ENCODE peak calls at places on chromosomes 2 and 18, in four cellular contexts. S is upper lobe of right lung, K is hepatocyte, N is GM23338. V is an unnamed sample. For H3K36me3, the result is how much of the 10 kb centered on the place peaks cover.

GRCh38 chr2:207162319-207162718 is 3.4 kb downstream of the KLF7 start:
- DNase-seq in K (no peak), N (no peak), S (no peak), V (peak)

GRCh38 chr2:20291106-20291564 is 59.5 kb downstream of the PUM2 start:
- DNase-seq in N (peak), S (no peak), K (peak), V (peak)

GRCh38 chr18:80010551-80010906 is 22.2 kb upstream of the TXNL4A start:
- DNase-seq in K (no peak), N (no peak), S (no peak), V (no peak)

GRCh38 chr18:55120896-55121295 is 161.6 kb upstream of the CCDC68 start:
- DNase-seq in N (no peak), S (no peak), K (no peak), V (no peak)

GRCh38 chr2:215619022-215619958 is 183.4 kb upstream of the FN1 start:
- DNase-seq in S (no peak), N (peak), K (peak), V (no peak)

GRCh38 chr2:140643761-140644187 is 1487.0 kb downstream of the LRP1B start:
- DNase-seq in S (no peak), K (peak), N (no peak), V (peak)

GRCh38 chr2:68274022-68274421 is 21.7 kb upstream of the PPP3R1 start:
- DNase-seq in S (no peak), K (no peak), N (peak), V (no peak)

GRCh38 chr2:232365621-232366321 is 12.8 kb upstream of the ALPP start:
- DNase-seq in K (peak), N (peak), S (no peak), V (no peak)

GRCh38 chr2:112147382-112147781 is 9.2 kb downstream of the FBLN7 start:
- DNase-seq in N (no peak), K (no peak), S (peak), V (no peak)

GRCh38 chr2:66926594-66927112 is 470.5 kb upstream of the ETAA1 start:
- DNase-seq in N (no peak), K (no peak), S (no peak), V (no peak)

GRCh38 chr2:240581811-240582210 is 4.7 kb upstream of the CAPN10 start:
- DNase-seq in K (no peak), N (no peak), S (no peak), V (no peak)

GRCh38 chr2:200466703-200467418 is 43.0 kb downstream of the KCTD18 start:
- DNase-seq in K (no peak), S (no peak), N (no peak), V (peak)

GRCh38 chr18:22700920-22701319 is 232.2 kb upstream of the RBBP8 start:
- DNase-seq in N (no peak), S (no peak), K (no peak), V (no peak)

GRCh38 chr2:88709117-88709739 is 17.8 kb downstream of the RPIA start:
- DNase-seq in K (no peak), N (no peak), S (no peak), V (no peak)

GRCh38 chr2:169815849-169816248 is 8.9 kb downstream of the METTL5 start:
- DNase-seq in K (no peak), N (no peak), S (no peak), V (peak)

GRCh38 chr2:236250909-236251579 is 13.2 kb downstream of the ASB18 start:
- DNase-seq in N (no peak), S (no peak), K (no peak), V (no peak)

GRCh38 chr2:217946071-217946470 is 56.7 kb downstream of the TNS1 start:
- DNase-seq in N (no peak), S (peak), K (no peak), V (no peak)

GRCh38 chr2:55985406-55985805 is 61.8 kb upstream of the EFEMP1 start:
- DNase-seq in S (no peak), K (no peak), N (no peak), V (no peak)

GRCh38 chr18:63518178-63519012 is 23.8 kb upstream of the SERPINB12 start:
- DNase-seq in N (peak), K (peak), S (no peak), V (peak)

GRCh38 chr2:173254659-173255058 is 100.0 kb upstream of the CDCA7 start:
- DNase-seq in K (no peak), N (no peak), S (no peak), V (no peak)

GRCh38 chr2:206733341-206733740 is 15.1 kb upstream of the DYTN start:
- DNase-seq in S (no peak), K (no peak), N (no peak), V (no peak)

GRCh38 chr18:67386028-67386427 is 130.5 kb downstream of the DSEL start:
- DNase-seq in S (no peak), N (no peak), K (peak), V (no peak)

GRCh38 chr18:77374106-77374505 is 124.5 kb downstream of the GALR1 start:
- DNase-seq in N (no peak), S (no peak), K (no peak), V (no peak)

GRCh38 chr18:72726201-72726600 is 141.6 kb downstream of the NETO1 start:
- DNase-seq in K (no peak), S (no peak), N (no peak), V (no peak)

GRCh38 chr2:158624071-158624470 is 167.3 kb downstream of the PKP4 start:
- DNase-seq in K (no peak), S (no peak), N (no peak), V (no peak)

GRCh38 chr2:102520009-102520408 is 47.0 kb downstream of the SLC9A4 start:
- DNase-seq in N (peak), K (peak), S (no peak), V (no peak)

GRCh38 chr2:160039166-160039903 is 23.1 kb downstream of the PLA2R1 start:
- DNase-seq in K (no peak), N (no peak), S (no peak), V (peak)

GRCh38 chr18:24459772-24460171 is 665 bp upstream of the HRH4 start:
- DNase-seq in K (no peak), N (no peak), S (no peak), V (no peak)

GRCh38 chr2:221897718-221898117 is 325.6 kb upstream of the EPHA4 start:
- DNase-seq in S (no peak), K (no peak), N (no peak), V (no peak)

GRCh38 chr18:72871091-72871490 is 3.3 kb upstream of the NETO1 start:
- DNase-seq in S (no peak), N (no peak), K (no peak), V (peak)

GRCh38 chr2:231198291-231199173 is at the start of gene ARMC9:
- DNase-seq in N (peak), S (peak), K (peak), V (peak)

GRCh38 chr2:227480528-227480927 is 8.6 kb downstream of the AGFG1 start:
- DNase-seq in K (no peak), S (no peak), N (no peak), V (no peak)

GRCh38 chr2:241182126-241182525 is 6.4 kb upstream of the ANO7 start:
- DNase-seq in K (no peak), N (no peak), S (no peak), V (no peak)

GRCh38 chr2:29113891-29114321 is 1.3 kb upstream of the CLIP4 start:
- DNase-seq in K (peak), S (peak), N (no peak), V (peak)

GRCh38 chr2:241234962-241235361 is 46.5 kb downstream of the ANO7 start:
- DNase-seq in S (no peak), K (no peak), N (no peak), V (no peak)

GRCh38 chr2:203444738-203445137 is 90.4 kb downstream of the RAPH1 start:
- DNase-seq in K (no peak), S (no peak), N (no peak), V (no peak)

GRCh38 chr2:45192991-45193390 is 183.7 kb upstream of the SIX2 start:
- DNase-seq in S (no peak), N (no peak), K (no peak), V (no peak)

GRCh38 chr2:45191096-45191863 is 182.0 kb upstream of the SIX2 start:
- DNase-seq in K (no peak), S (no peak), N (no peak), V (no peak)

GRCh38 chr2:45192481-45192880 is 183.2 kb upstream of the SIX2 start:
- DNase-seq in K (no peak), S (no peak), N (no peak), V (no peak)

GRCh38 chr2:45191972-45192371 is 182.7 kb upstream of the SIX2 start:
- DNase-seq in S (no peak), K (peak), N (no peak), V (no peak)

DNA sequence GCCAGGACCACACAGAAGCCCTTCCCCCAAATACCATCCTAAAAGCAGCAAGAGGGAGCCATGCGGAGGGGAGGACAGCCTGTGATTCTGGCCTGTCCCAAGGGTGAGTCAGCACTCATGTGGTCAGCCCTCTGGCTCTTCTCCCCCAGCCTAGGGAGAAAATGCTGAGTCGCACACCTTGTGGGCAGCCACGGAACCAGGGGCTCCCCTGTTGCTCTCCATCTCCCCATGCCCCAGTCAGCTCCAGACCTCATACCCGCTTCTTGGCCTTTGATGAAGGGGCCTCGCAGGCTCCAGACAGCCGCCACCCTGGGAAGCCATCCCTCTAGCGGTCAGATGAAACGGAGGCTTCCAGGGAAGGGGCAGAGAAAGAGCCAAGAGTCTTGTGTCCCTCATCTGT is 181.2 kb upstream of the SIX2 start:
- DNase-seq in N (peak), S (no peak), K (no peak), V (peak)
- H3K4me3 ChIP-seq in N (no peak), S (no peak), K (no peak), V (no peak)

GRCh38 chr18:9947248-9947647 is 33.4 kb downstream of the VAPA start:
- DNase-seq in S (no peak), K (no peak), N (no peak), V (no peak)

GRCh38 chr18:9949315-9949714 is 35.5 kb downstream of the VAPA start:
- DNase-seq in S (no peak), N (no peak), K (no peak), V (no peak)

GRCh38 chr18:9951022-9951859 is 37.4 kb downstream of the VAPA start:
- DNase-seq in K (peak), N (peak), S (no peak), V (peak)

GRCh38 chr18:9950289-9951016 is 36.6 kb downstream of the VAPA start:
- DNase-seq in N (no peak), K (no peak), S (no peak), V (no peak)

DNA sequence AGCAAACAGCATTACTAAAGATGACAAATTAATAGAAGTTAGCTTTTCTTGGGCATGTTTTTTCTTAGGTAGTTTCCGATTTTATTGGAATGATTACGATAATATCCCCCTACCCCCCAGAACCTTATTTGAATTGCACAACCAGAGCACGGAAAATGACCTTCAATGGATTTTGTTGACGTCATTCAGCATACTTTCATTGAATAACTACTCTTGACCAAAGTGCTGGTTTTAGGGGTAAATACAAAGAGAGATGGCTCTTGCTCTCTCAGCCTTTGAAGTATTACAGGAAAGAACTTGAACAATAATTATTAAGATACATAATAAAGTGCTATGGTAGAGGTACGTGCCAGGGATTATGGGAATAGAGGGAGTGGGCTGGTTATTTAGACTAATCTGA is 36.0 kb downstream of the VAPA start:
- DNase-seq in K (no peak), N (no peak), S (no peak), V (no peak)
- H3K36me3 ChIP-seq in K (under half), N (under half), S (half or more), V (half or more)

GRCh38 chr2:1742300-1742679 is 2.0 kb downstream of the PXDN start:
- DNase-seq in N (no peak), S (no peak), K (no peak), V (no peak)
- H3K4me3 ChIP-seq in N (peak), S (peak), K (peak), V (peak)

GRCh38 chr2:144832048-144832447 is 312.1 kb upstream of the ZEB2 start:
- DNase-seq in S (no peak), K (no peak), N (no peak), V (no peak)
- H3K36me3 ChIP-seq in S (under half), K (under half), N (under half), V (under half)

GRCh38 chr2:237630216-237631000 is 3.0 kb downstream of the LRRFIP1 start:
- DNase-seq in K (no peak), S (peak), N (no peak), V (no peak)
- H3K4me3 ChIP-seq in K (no peak), S (no peak), N (no peak), V (no peak)

DNA sequence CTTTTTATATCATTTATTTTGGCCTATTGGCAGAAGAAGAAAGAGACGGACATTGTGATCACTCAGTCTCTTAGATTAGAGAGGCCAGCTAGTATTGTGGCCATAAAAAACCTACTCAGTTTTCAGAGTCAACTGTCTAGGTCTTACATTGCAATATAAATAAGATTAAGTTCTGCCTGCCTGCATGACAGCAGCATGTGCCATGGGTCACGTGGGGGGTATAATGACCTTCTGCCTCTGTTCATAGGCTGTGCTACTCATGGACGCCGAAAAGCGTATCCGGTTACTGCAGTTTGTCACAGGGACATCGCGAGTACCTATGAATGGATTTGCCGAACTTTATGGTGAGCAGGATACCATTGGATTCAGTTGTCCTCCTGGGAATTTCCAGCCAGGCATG is 238.5 kb downstream of the ALPK2 start:
- DNase-seq in S (no peak), K (no peak), N (no peak), V (no peak)
- H3K36me3 ChIP-seq in S (half or more), K (under half), N (under half), V (under half)

GRCh38 chr2:84833481-84834150 is 47.3 kb downstream of the TRABD2A start:
- DNase-seq in K (no peak), S (no peak), N (no peak), V (no peak)
- H3K4me3 ChIP-seq in K (no peak), S (no peak), N (no peak), V (no peak)